ENCODE peak calls at places on chromosomes 7 and 10, in six cellular contexts. C, X, R, N, W and D are unnamed samples.

GRCh38 chr7:128777156-128778123 is 1.8 kb upstream of the OPN1SW start:
- DNase-seq in W (no peak), C (no peak), N (no peak), X (no peak), R (no peak), D (no peak)

GRCh38 chr10:88838766-88839165 is 12.9 kb downstream of the ANKRD22 start:
- DNase-seq in W (no peak), X (no peak), R (no peak), N (no peak), C (no peak), D (no peak)

GRCh38 chr7:106070201-106070551 is 41.9 kb downstream of the SYPL1 start:
- DNase-seq in X (no peak), C (no peak), W (no peak), N (no peak), R (no peak), D (no peak)

GRCh38 chr10:90136731-90137316 is 435.4 kb downstream of the KIF20B start:
- DNase-seq in N (no peak), R (no peak), W (no peak), X (peak), C (no peak), D (no peak)

GRCh38 chr7:143205560-143206293 is 16.1 kb upstream of the TAS2R40 start:
- DNase-seq in C (no peak), X (no peak), W (no peak), N (peak), R (no peak), D (peak)

GRCh38 chr7:54712777-54713176 is 46.2 kb downstream of the SEC61G start:
- DNase-seq in R (no peak), W (no peak), X (no peak), C (no peak), N (no peak), D (no peak)

GRCh38 chr10:71598673-71599072 is 120.9 kb downstream of the C10orf105 start:
- DNase-seq in R (no peak), C (no peak), X (peak), N (peak), W (peak), D (no peak)

GRCh38 chr10:131773989-131774343 is 126.8 kb upstream of the PPP2R2D start:
- DNase-seq in W (no peak), N (no peak), R (no peak), X (no peak), C (no peak), D (no peak)

GRCh38 chr10:45380903-45381610 is 7.0 kb downstream of the ALOX5 start:
- DNase-seq in X (no peak), R (no peak), W (no peak), C (peak), N (no peak), D (no peak)

GRCh38 chr7:118877187-118877586 is 652.7 kb downstream of the ANKRD7 start:
- DNase-seq in X (no peak), W (no peak), C (no peak), R (no peak), N (no peak), D (no peak)

GRCh38 chr7:28855538-28856217 is 102.5 kb downstream of the TRIL start:
- DNase-seq in N (no peak), R (no peak), C (no peak), X (peak), W (no peak), D (no peak)

GRCh38 chr10:8336629-8337331 is 282.3 kb downstream of the GATA3 start:
- DNase-seq in C (no peak), N (no peak), W (no peak), R (no peak), X (no peak), D (no peak)

GRCh38 chr10:43076311-43076875 is 476 bp upstream of the RET start:
- DNase-seq in X (no peak), W (no peak), R (no peak), N (no peak), C (no peak), D (no peak)

GRCh38 chr7:90648834-90649233 is 52.7 kb downstream of the CDK14 start:
- DNase-seq in W (no peak), C (no peak), N (no peak), X (no peak), R (no peak), D (no peak)

GRCh38 chr7:83648464-83649241 is at the start of gene SEMA3E:
- DNase-seq in N (no peak), R (no peak), C (no peak), W (no peak), X (peak), D (no peak)

GRCh38 chr10:33215154-33215553 is 119.3 kb downstream of the NRP1 start:
- DNase-seq in R (no peak), N (no peak), W (no peak), C (no peak), X (no peak), D (no peak)

GRCh38 chr7:94375167-94375566 is 19.5 kb upstream of the COL1A2 start:
- DNase-seq in R (no peak), X (peak), N (peak), C (no peak), W (peak), D (no peak)

GRCh38 chr7:133590795-133591194 is 337.9 kb downstream of the EXOC4 start:
- DNase-seq in R (no peak), X (no peak), C (no peak), W (no peak), N (no peak), D (no peak)
- TF ChIP-seq CTCF in R (no peak), X (no peak), C (no peak), W (no peak), N (no peak), D (no peak)

GRCh38 chr7:137206770-137207169 is 136.8 kb downstream of the PTN start:
- DNase-seq in C (no peak), X (no peak), N (no peak), W (no peak), R (no peak), D (no peak)
- TF ChIP-seq CTCF in C (no peak), X (no peak), N (no peak), W (no peak), R (no peak), D (no peak)

GRCh38 chr7:111853231-111853990 is 291.1 kb upstream of the IMMP2L start:
- DNase-seq in W (no peak), X (no peak), C (no peak), N (no peak), R (no peak), D (no peak)
- TF ChIP-seq CTCF in W (no peak), X (peak), C (no peak), N (no peak), R (peak), D (no peak)

GRCh38 chr7:38424750-38425463 is 151.5 kb upstream of the TARP start:
- DNase-seq in X (peak), N (no peak), W (no peak), C (no peak), R (no peak), D (no peak)
- TF ChIP-seq CTCF in X (peak), N (no peak), W (no peak), C (no peak), R (no peak), D (no peak)

DNA sequence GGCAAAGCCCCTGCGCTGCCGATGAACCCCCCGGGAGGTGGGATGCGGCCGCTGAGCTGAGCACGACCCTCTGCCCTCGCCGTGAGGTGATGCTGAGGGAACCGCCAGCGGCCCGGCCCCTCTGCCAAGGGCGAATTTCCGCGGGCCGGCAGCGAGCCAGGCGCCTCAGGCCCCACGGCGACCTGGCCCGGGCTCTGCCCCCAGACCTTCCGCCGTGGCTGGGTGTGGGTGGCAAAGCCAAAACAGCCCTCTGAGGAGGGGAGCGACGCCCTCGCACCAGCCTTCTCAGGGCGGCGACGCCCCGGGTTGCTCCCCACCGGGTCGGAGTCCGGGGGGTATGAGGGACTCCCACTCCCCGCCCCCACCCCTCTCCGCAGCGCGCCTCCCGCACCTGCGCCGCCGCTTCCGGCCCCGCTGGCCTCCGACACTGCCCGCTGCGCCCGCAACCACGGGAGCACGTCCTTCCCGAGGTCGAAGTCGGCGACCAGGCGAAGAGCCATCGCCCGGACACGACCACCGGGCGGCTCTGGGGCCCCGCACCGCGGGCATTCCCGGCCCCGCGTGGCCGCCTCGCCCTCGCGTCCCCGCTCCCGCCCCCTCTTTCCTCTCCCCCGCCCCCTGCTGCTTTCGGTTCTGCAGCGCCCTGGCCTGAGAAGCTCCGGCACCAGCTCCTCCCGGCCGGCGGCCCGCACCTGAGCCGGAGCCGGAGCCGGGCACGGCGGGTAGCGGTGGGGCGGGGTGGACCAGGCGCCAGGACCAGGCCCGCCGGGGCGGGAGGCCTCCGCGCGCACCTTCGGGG is at the start of gene GSAP:
- DNase-seq in N (peak), C (peak), W (peak), X (peak), R (peak), D (peak)
- TF ChIP-seq CTCF in N (no peak), C (no peak), W (no peak), X (no peak), R (no peak), D (peak)

DNA sequence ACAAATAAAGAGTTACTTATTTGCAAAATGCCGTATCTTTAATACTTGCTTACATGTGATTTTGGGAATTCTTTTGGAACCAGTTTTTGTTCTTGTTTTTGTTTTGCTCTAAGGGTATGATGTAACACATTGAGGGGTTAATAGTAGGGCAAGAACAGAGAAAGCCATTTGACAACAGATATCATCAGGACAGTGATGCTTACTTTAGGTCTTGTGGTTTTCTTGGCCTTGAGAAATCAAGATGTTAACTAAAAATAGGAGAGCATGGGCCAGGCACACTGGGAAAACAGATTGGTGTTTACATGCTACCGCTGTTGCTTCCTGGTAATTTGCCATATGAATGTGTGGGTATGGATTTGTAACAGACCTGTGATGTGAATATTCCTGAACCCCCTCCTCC is 3.7 kb downstream of the SAMD8 start:
- DNase-seq in R (no peak), C (no peak), W (no peak), X (peak), N (no peak), D (no peak)
- TF ChIP-seq CTCF in R (no peak), C (no peak), W (no peak), X (no peak), N (no peak), D (no peak)

DNA sequence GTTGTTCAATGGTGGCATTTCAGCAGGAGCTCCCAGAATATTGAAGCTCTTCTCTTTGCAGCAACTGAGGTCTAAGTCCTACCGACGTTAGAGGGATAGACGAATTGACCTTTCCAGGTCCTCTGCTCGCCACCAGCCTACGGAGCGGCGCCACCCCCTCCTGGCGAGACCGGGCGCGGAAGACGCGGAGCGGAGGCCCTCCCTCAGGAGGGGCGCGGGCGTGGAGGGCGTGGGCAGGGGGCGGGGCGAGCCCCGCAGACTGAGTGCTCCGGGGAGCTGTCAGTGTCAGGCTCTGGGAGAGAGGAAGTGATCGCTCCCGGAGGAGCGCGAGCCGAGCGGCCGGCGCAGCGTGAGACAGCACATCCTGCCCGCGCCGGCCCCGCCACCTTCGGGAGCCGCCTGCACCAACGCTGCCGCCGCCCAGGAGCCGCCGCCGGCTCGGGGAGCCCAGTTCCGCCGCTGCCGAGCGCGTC is at the start of gene DYNC1I1:
- DNase-seq in X (peak), R (peak), C (peak), W (peak), N (peak), D (peak)
- TF ChIP-seq CTCF in X (no peak), R (no peak), C (no peak), W (no peak), N (no peak), D (no peak)

GRCh38 chr10:48549236-48549635 is 55.6 kb downstream of the ARHGAP22 start:
- DNase-seq in C (no peak), N (no peak), W (no peak), R (no peak), X (no peak), D (no peak)

GRCh38 chr10:48550071-48550691 is 54.7 kb downstream of the ARHGAP22 start:
- DNase-seq in R (no peak), C (no peak), N (no peak), X (no peak), W (no peak), D (no peak)

GRCh38 chr10:48552946-48553564 is 51.8 kb downstream of the ARHGAP22 start:
- DNase-seq in W (no peak), R (no peak), X (no peak), N (no peak), C (no peak), D (no peak)

GRCh38 chr10:48551796-48552591 is 52.9 kb downstream of the ARHGAP22 start:
- DNase-seq in W (no peak), N (peak), X (peak), R (no peak), C (no peak), D (peak)

DNA sequence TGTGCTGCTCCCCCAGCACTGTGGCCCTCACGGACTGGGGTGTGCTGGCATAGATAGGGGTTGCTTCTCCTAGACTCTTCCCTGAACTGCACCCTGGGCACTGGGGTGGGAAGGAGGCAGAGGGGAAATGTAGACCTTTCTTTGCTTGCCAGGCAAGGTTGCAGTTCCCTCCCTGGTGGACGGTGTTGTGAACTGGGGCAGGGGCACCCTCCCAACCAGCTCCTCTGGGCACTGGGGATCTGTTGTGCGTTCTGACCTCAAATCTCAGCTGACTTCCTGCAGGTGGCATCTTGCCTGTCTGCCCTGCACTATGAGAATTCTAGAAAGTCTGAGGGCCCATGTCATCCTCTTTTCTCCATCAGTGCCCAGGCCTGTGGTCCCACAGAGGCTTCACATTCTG is 53.9 kb downstream of the ARHGAP22 start:
- DNase-seq in W (no peak), X (no peak), C (no peak), R (no peak), N (no peak), D (no peak)
- TF ChIP-seq CTCF in W (no peak), X (no peak), C (no peak), R (no peak), N (no peak), D (no peak)